ENCODE peak calls at places on chromosomes 5 and 9, in six cellular contexts. One of them, this sample, is unnamed.
A peak's percentile ranks its signal among the peaks of the same experiment; 100 is the strongest.

GRCh38 chr9:116237456-116237855 is 83.9 kb downstream of the PAPPA start:
- DNase-seq in H1: no peak
- DNase-seq in left ventricle myocardium inferior: no peak
- DNase-seq in HepG2: no peak
- DNase-seq in right cardiac atrium: no peak
- DNase-seq in lower lobe of right lung: no peak
- DNase-seq in this sample: no peak

GRCh38 chr9:90822866-90823265 is 21.2 kb downstream of the SYK start:
- DNase-seq in H1: no peak
- DNase-seq in left ventricle myocardium inferior: no peak
- DNase-seq in HepG2: no peak
- DNase-seq in right cardiac atrium: no peak
- DNase-seq in lower lobe of right lung: no peak
- DNase-seq in this sample: no peak

GRCh38 chr5:145062280-145062679 is 772.9 kb downstream of the PRELID2 start:
- DNase-seq in H1: no peak
- DNase-seq in left ventricle myocardium inferior: no peak
- DNase-seq in HepG2: no peak
- DNase-seq in right cardiac atrium: no peak
- DNase-seq in lower lobe of right lung: no peak
- DNase-seq in this sample: no peak

GRCh38 chr5:158154226-158155005 is 295.5 kb upstream of the CLINT1 start:
- DNase-seq in H1: no peak
- DNase-seq in left ventricle myocardium inferior: no peak
- DNase-seq in HepG2: no peak
- DNase-seq in right cardiac atrium: peak; percentile 40
- DNase-seq in lower lobe of right lung: no peak
- DNase-seq in this sample: no peak

GRCh38 chr9:23123048-23123632 is 676.5 kb downstream of the DMRTA1 start:
- DNase-seq in H1: peak; percentile 15
- DNase-seq in left ventricle myocardium inferior: no peak
- DNase-seq in HepG2: peak; percentile 5
- DNase-seq in right cardiac atrium: no peak
- DNase-seq in lower lobe of right lung: no peak
- DNase-seq in this sample: no peak

GRCh38 chr5:88656196-88656935 is 226.6 kb downstream of the MEF2C start:
- DNase-seq in H1: no peak
- DNase-seq in left ventricle myocardium inferior: no peak
- DNase-seq in HepG2: no peak
- DNase-seq in right cardiac atrium: no peak
- DNase-seq in lower lobe of right lung: no peak
- DNase-seq in this sample: no peak

GRCh38 chr5:84255318-84255717 is 129.4 kb downstream of the EDIL3 start:
- DNase-seq in H1: no peak
- DNase-seq in left ventricle myocardium inferior: no peak
- DNase-seq in HepG2: peak; percentile 3
- DNase-seq in right cardiac atrium: no peak
- DNase-seq in lower lobe of right lung: no peak
- DNase-seq in this sample: no peak

GRCh38 chr5:164013077-164013670 is 507.8 kb downstream of the MAT2B start:
- DNase-seq in H1: peak; percentile 41
- DNase-seq in left ventricle myocardium inferior: no peak
- DNase-seq in HepG2: peak; percentile 45
- DNase-seq in right cardiac atrium: no peak
- DNase-seq in lower lobe of right lung: no peak
- DNase-seq in this sample: peak; percentile 74

GRCh38 chr5:124263680-124264491 is 482.6 kb downstream of the ZNF608 start:
- DNase-seq in H1: peak; percentile 31
- DNase-seq in left ventricle myocardium inferior: no peak
- DNase-seq in HepG2: no peak
- DNase-seq in right cardiac atrium: no peak
- DNase-seq in lower lobe of right lung: no peak
- DNase-seq in this sample: peak; percentile 10

GRCh38 chr5:71782393-71782770 is 63.3 kb downstream of the CARTPT start:
- DNase-seq in H1: no peak
- DNase-seq in left ventricle myocardium inferior: no peak
- DNase-seq in HepG2: no peak
- DNase-seq in right cardiac atrium: no peak
- DNase-seq in lower lobe of right lung: no peak
- DNase-seq in this sample: peak; percentile 58

GRCh38 chr5:126044111-126044668 is 379.0 kb upstream of the GRAMD2B start:
- DNase-seq in H1: no peak
- DNase-seq in left ventricle myocardium inferior: no peak
- DNase-seq in HepG2: no peak
- DNase-seq in right cardiac atrium: peak; percentile 55
- DNase-seq in lower lobe of right lung: no peak
- DNase-seq in this sample: peak; percentile 36

GRCh38 chr5:35066260-35066795 is 18.6 kb upstream of the AGXT2 start:
- DNase-seq in H1: no peak
- DNase-seq in left ventricle myocardium inferior: no peak
- DNase-seq in HepG2: no peak
- DNase-seq in right cardiac atrium: peak; percentile 44
- DNase-seq in lower lobe of right lung: no peak
- DNase-seq in this sample: no peak

GRCh38 chr9:95197692-95198271 is 119.7 kb downstream of the FANCC start:
- DNase-seq in H1: no peak
- DNase-seq in left ventricle myocardium inferior: no peak
- DNase-seq in HepG2: no peak
- DNase-seq in right cardiac atrium: no peak
- DNase-seq in lower lobe of right lung: no peak
- DNase-seq in this sample: no peak

GRCh38 chr5:93305984-93306383 is 275.0 kb downstream of the NR2F1-AS1 start:
- DNase-seq in H1: no peak
- DNase-seq in left ventricle myocardium inferior: no peak
- DNase-seq in HepG2: no peak
- DNase-seq in right cardiac atrium: peak; percentile 31
- DNase-seq in lower lobe of right lung: no peak
- DNase-seq in this sample: no peak

GRCh38 chr9:33468215-33468730 is 5.5 kb downstream of the NOL6 start:
- DNase-seq in H1: no peak
- DNase-seq in left ventricle myocardium inferior: no peak
- DNase-seq in HepG2: no peak
- DNase-seq in right cardiac atrium: no peak
- DNase-seq in lower lobe of right lung: peak; percentile 24
- DNase-seq in this sample: no peak

GRCh38 chr9:136794281-136795026 is 1.7 kb upstream of the CCDC183 start:
- DNase-seq in H1: no peak
- DNase-seq in left ventricle myocardium inferior: no peak
- DNase-seq in HepG2: no peak
- DNase-seq in right cardiac atrium: no peak
- DNase-seq in lower lobe of right lung: no peak
- DNase-seq in this sample: no peak

GRCh38 chr5:16492398-16493175 is 27.0 kb upstream of the ZNF622 start:
- DNase-seq in H1: no peak
- DNase-seq in left ventricle myocardium inferior: no peak
- DNase-seq in HepG2: no peak
- DNase-seq in right cardiac atrium: peak; percentile 73
- DNase-seq in lower lobe of right lung: no peak
- DNase-seq in this sample: peak; percentile 79

GRCh38 chr9:98860871-98861293 is 53.4 kb downstream of the GALNT12 start:
- DNase-seq in H1: no peak
- DNase-seq in left ventricle myocardium inferior: peak; percentile 74
- DNase-seq in HepG2: no peak
- DNase-seq in right cardiac atrium: peak; percentile 84
- DNase-seq in lower lobe of right lung: no peak
- DNase-seq in this sample: peak; percentile 35

GRCh38 chr9:6000955-6001354 is 14.5 kb downstream of the RANBP6 start:
- DNase-seq in H1: no peak
- DNase-seq in left ventricle myocardium inferior: no peak
- DNase-seq in HepG2: no peak
- DNase-seq in right cardiac atrium: no peak
- DNase-seq in lower lobe of right lung: no peak
- DNase-seq in this sample: no peak

GRCh38 chr9:33517373-33517772 is 6.7 kb upstream of the ANKRD18B start:
- DNase-seq in H1: no peak
- DNase-seq in left ventricle myocardium inferior: no peak
- DNase-seq in HepG2: peak; percentile 21
- DNase-seq in right cardiac atrium: no peak
- DNase-seq in lower lobe of right lung: no peak
- DNase-seq in this sample: peak; percentile 34

GRCh38 chr9:71285191-71285656 is 163.8 kb upstream of the TRPM3 start:
- DNase-seq in H1: no peak
- DNase-seq in left ventricle myocardium inferior: no peak
- DNase-seq in HepG2: peak; percentile 62
- DNase-seq in right cardiac atrium: no peak
- DNase-seq in lower lobe of right lung: no peak
- DNase-seq in this sample: peak; percentile 72

GRCh38 chr5:153551537-153552079 is 61.1 kb downstream of the GRIA1 start:
- DNase-seq in H1: peak; percentile 36
- DNase-seq in left ventricle myocardium inferior: no peak
- DNase-seq in HepG2: no peak
- DNase-seq in right cardiac atrium: no peak
- DNase-seq in lower lobe of right lung: no peak
- DNase-seq in this sample: no peak

GRCh38 chr5:104283158-104283557 is 720.6 kb upstream of the NUDT12 start:
- DNase-seq in H1: no peak
- DNase-seq in left ventricle myocardium inferior: no peak
- DNase-seq in HepG2: no peak
- DNase-seq in right cardiac atrium: no peak
- DNase-seq in lower lobe of right lung: no peak
- DNase-seq in this sample: no peak

GRCh38 chr9:129164246-129164930 is 13.7 kb downstream of the IER5L start:
- DNase-seq in H1: no peak
- DNase-seq in left ventricle myocardium inferior: no peak
- DNase-seq in HepG2: peak; percentile 72
- DNase-seq in right cardiac atrium: peak; percentile 82
- DNase-seq in lower lobe of right lung: no peak
- DNase-seq in this sample: peak; percentile 65

GRCh38 chr9:89808076-89808701 is 203.4 kb downstream of the GADD45G start:
- DNase-seq in H1: no peak
- DNase-seq in left ventricle myocardium inferior: no peak
- DNase-seq in HepG2: no peak
- DNase-seq in right cardiac atrium: no peak
- DNase-seq in lower lobe of right lung: peak; percentile 31
- DNase-seq in this sample: no peak

GRCh38 chr5:150068071-150068470 is 18.3 kb downstream of the CSF1R start:
- DNase-seq in H1: no peak
- DNase-seq in left ventricle myocardium inferior: no peak
- DNase-seq in HepG2: no peak
- DNase-seq in right cardiac atrium: no peak
- DNase-seq in lower lobe of right lung: no peak
- DNase-seq in this sample: no peak

GRCh38 chr5:126104951-126105350 is 318.3 kb upstream of the GRAMD2B start:
- DNase-seq in H1: no peak
- DNase-seq in left ventricle myocardium inferior: no peak
- DNase-seq in HepG2: no peak
- DNase-seq in right cardiac atrium: no peak
- DNase-seq in lower lobe of right lung: no peak
- DNase-seq in this sample: no peak

DNA sequence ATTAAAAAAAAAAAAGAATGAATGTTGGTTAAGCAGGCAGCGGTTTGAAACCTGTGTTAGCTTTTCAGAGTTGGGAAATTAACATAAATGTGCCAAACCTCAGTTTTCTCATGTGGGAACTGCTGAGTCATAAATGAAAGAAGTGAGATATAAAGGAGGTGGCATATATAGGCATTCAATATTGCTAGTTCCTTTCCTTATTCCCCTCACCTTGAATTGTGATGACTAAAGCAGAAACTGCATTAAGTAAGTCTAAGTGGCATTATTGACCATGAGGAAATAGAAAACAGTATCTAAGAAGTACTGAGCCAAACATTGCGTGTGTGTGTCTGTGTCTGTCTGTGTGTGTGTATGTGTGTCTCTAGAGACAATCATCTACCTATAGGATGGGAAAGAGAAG is 691.2 kb downstream of the TLR4 start:
- DNase-seq in H1: no peak
- DNase-seq in left ventricle myocardium inferior: no peak
- DNase-seq in HepG2: no peak
- DNase-seq in right cardiac atrium: no peak
- DNase-seq in lower lobe of right lung: no peak
- DNase-seq in this sample: no peak
- H3K27ac ChIP-seq in H1: peak overlapping the region; percentile 34
- H3K27ac ChIP-seq in left ventricle myocardium inferior: no peak overlapping the region
- H3K27ac ChIP-seq in HepG2: no peak overlapping the region
- H3K27ac ChIP-seq in right cardiac atrium: no peak overlapping the region
- H3K27ac ChIP-seq in lower lobe of right lung: no peak overlapping the region
- H3K27ac ChIP-seq in this sample: no peak overlapping the region

GRCh38 chr9:121214005-121214404 is 12.3 kb upstream of the RAB14 start:
- DNase-seq in H1: no peak
- DNase-seq in left ventricle myocardium inferior: no peak
- DNase-seq in HepG2: no peak
- DNase-seq in right cardiac atrium: no peak
- DNase-seq in lower lobe of right lung: no peak
- DNase-seq in this sample: no peak
- H3K27ac ChIP-seq in H1: no peak overlapping the region
- H3K27ac ChIP-seq in left ventricle myocardium inferior: no peak overlapping the region
- H3K27ac ChIP-seq in HepG2: no peak overlapping the region
- H3K27ac ChIP-seq in right cardiac atrium: no peak overlapping the region
- H3K27ac ChIP-seq in lower lobe of right lung: no peak overlapping the region
- H3K27ac ChIP-seq in this sample: no peak overlapping the region

GRCh38 chr5:169791251-169791650 is 154.2 kb downstream of the DOCK2 start:
- DNase-seq in H1: no peak
- DNase-seq in left ventricle myocardium inferior: no peak
- DNase-seq in HepG2: no peak
- DNase-seq in right cardiac atrium: no peak
- DNase-seq in lower lobe of right lung: no peak
- DNase-seq in this sample: no peak

GRCh38 chr5:169785731-169786130 is 148.7 kb downstream of the DOCK2 start:
- DNase-seq in H1: no peak
- DNase-seq in left ventricle myocardium inferior: no peak
- DNase-seq in HepG2: no peak
- DNase-seq in right cardiac atrium: no peak
- DNase-seq in lower lobe of right lung: no peak
- DNase-seq in this sample: no peak

GRCh38 chr5:169786219-169786618 is 149.1 kb downstream of the DOCK2 start:
- DNase-seq in H1: no peak
- DNase-seq in left ventricle myocardium inferior: no peak
- DNase-seq in HepG2: no peak
- DNase-seq in right cardiac atrium: no peak
- DNase-seq in lower lobe of right lung: no peak
- DNase-seq in this sample: no peak

GRCh38 chr5:169789417-169789816 is 152.3 kb downstream of the DOCK2 start:
- DNase-seq in H1: no peak
- DNase-seq in left ventricle myocardium inferior: no peak
- DNase-seq in HepG2: no peak
- DNase-seq in right cardiac atrium: no peak
- DNase-seq in lower lobe of right lung: no peak
- DNase-seq in this sample: no peak

GRCh38 chr5:169788168-169788567 is 151.1 kb downstream of the DOCK2 start:
- DNase-seq in H1: no peak
- DNase-seq in left ventricle myocardium inferior: no peak
- DNase-seq in HepG2: no peak
- DNase-seq in right cardiac atrium: no peak
- DNase-seq in lower lobe of right lung: no peak
- DNase-seq in this sample: no peak
- H3K27ac ChIP-seq in H1: no peak overlapping the region
- H3K27ac ChIP-seq in left ventricle myocardium inferior: no peak overlapping the region
- H3K27ac ChIP-seq in HepG2: no peak overlapping the region
- H3K27ac ChIP-seq in right cardiac atrium: no peak overlapping the region
- H3K27ac ChIP-seq in lower lobe of right lung: no peak overlapping the region
- H3K27ac ChIP-seq in this sample: no peak overlapping the region

DNA sequence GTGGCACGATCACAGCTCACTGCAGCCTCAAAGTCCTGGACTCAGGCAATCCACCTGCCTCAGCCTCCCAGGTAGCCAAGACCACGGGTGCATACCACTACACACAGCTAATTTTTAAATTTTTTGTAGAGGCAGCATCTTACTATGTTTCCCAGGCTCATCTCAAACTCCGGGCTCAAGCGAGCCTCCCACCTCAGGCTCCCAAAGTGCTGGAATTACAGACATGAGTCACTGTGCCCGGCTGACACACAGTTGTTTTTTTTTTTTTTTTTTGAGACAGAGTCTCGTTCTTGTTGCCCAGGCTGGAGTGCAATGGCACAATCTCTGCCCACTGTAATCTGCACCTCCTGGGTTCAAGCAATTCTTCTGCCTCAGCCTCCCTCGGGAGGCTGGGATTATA is 70.1 kb upstream of the CNOT6 start:
- DNase-seq in H1: no peak
- DNase-seq in left ventricle myocardium inferior: no peak
- DNase-seq in HepG2: no peak
- DNase-seq in right cardiac atrium: no peak
- DNase-seq in lower lobe of right lung: no peak
- DNase-seq in this sample: no peak
- H3K27ac ChIP-seq in H1: no peak overlapping the region
- H3K27ac ChIP-seq in left ventricle myocardium inferior: no peak overlapping the region
- H3K27ac ChIP-seq in HepG2: no peak overlapping the region
- H3K27ac ChIP-seq in right cardiac atrium: no peak overlapping the region
- H3K27ac ChIP-seq in lower lobe of right lung: no peak overlapping the region
- H3K27ac ChIP-seq in this sample: no peak overlapping the region

This sample was measured in small intestine.